ENCODE peak calls at places on chromosomes 4 and X, in ten cellular contexts. R is trophoblast cell, P is neural progenitor cell, B is hepatocyte, X is mesendoderm, U is K562, H is astrocyte, F is fibroblast of lung, T is GM23248, L is HCT116. Y is an unnamed sample. For H3K79me2, the result is how much of the 10 kb centered on the place peaks cover.

GRCh38 chrX:9650091-9650490 is 115.6 kb downstream of the GPR143 start:
- DNase-seq in R (no peak), P (no peak), B (no peak), X (no peak), U (no peak), H (no peak), F (no peak), T (no peak), L (no peak), Y (no peak)

GRCh38 chr4:184362338-184362737 is 112.0 kb downstream of the IRF2 start:
- DNase-seq in R (no peak), P (no peak), B (no peak), X (no peak), U (no peak), H (peak), F (no peak), T (no peak), L (no peak), Y (no peak)

GRCh38 chr4:118994030-118994429 is 105.4 kb downstream of the SYNPO2 start:
- DNase-seq in R (no peak), P (no peak), B (no peak), X (no peak), U (no peak), H (no peak), F (peak), T (no peak), L (no peak), Y (no peak)

GRCh38 chr4:118281611-118282442 is 71.0 kb downstream of the PRSS12 start:
- DNase-seq in R (no peak), P (peak), B (peak), X (peak), U (peak), H (peak), F (peak), T (peak), L (no peak), Y (no peak)

GRCh38 chrX:44012484-44013096 is 39.4 kb upstream of the NDP start:
- DNase-seq in R (peak), P (no peak), B (no peak), X (no peak), U (no peak), H (peak), F (peak), T (peak), L (peak), Y (peak)

GRCh38 chr4:121155893-121156292 is 8.2 kb downstream of the TNIP3 start:
- DNase-seq in R (peak), P (no peak), B (no peak), X (peak), U (peak), H (peak), F (peak), T (peak), L (no peak), Y (peak)

GRCh38 chrX:109327271-109327670 is 154.6 kb downstream of the GUCY2F start:
- DNase-seq in R (no peak), P (no peak), B (no peak), X (no peak), U (no peak), H (peak), F (no peak), T (no peak), L (no peak), Y (no peak)

GRCh38 chrX:7316887-7317286 is 168.9 kb upstream of the PUDP start:
- DNase-seq in R (peak), P (no peak), B (no peak), X (no peak), U (no peak), H (no peak), F (peak), T (peak), L (no peak), Y (no peak)

GRCh38 chrX:627995-628394 is 2.6 kb upstream of the SHOX start:
- DNase-seq in R (no peak), P (no peak), B (no peak), X (no peak), U (no peak), H (no peak), F (no peak), T (no peak), L (no peak), Y (no peak)

GRCh38 chrX:41720125-41720780 is 3.7 kb upstream of the GPR82 start:
- DNase-seq in R (no peak), P (no peak), B (no peak), X (no peak), U (peak), H (peak), F (no peak), T (peak), L (no peak), Y (no peak)

GRCh38 chr4:161792991-161793390 is 370.8 kb downstream of the FSTL5 start:
- DNase-seq in R (no peak), P (no peak), B (no peak), X (no peak), U (no peak), H (no peak), F (no peak), T (no peak), L (no peak), Y (no peak)

GRCh38 chr4:155342142-155342541 is 34.6 kb downstream of the MAP9 start:
- DNase-seq in R (no peak), P (no peak), B (no peak), X (no peak), U (no peak), H (peak), F (peak), T (peak), L (no peak), Y (no peak)

GRCh38 chr4:55636622-55636999 is 513 bp upstream of the NMU start:
- DNase-seq in R (no peak), P (peak), B (no peak), X (peak), U (peak), H (no peak), F (no peak), T (no peak), L (no peak), Y (no peak)
- H3K27ac ChIP-seq in R (no peak), P (no peak), B (no peak), X (no peak), U (peak), H (no peak), F (no peak), T (no peak), L (peak), Y (no peak)

GRCh38 chrX:23465105-23465791 is 130.6 kb downstream of the PTCHD1 start:
- DNase-seq in R (no peak), P (no peak), B (no peak), X (no peak), U (no peak), H (no peak), F (no peak), T (no peak), L (no peak), Y (no peak)

GRCh38 chrX:23465985-23466384 is 131.3 kb downstream of the PTCHD1 start:
- DNase-seq in R (no peak), P (no peak), B (no peak), X (no peak), U (no peak), H (no peak), F (no peak), T (no peak), L (no peak), Y (no peak)
- H3K4me2 ChIP-seq in R (no peak), P (no peak), B (no peak), X (no peak), U (no peak), H (no peak), F (no peak), T (no peak), L (no peak), Y (no peak)

GRCh38 chr4:153519677-153520076 is 53.5 kb downstream of the TMEM131L start:
- DNase-seq in R (no peak), P (no peak), B (no peak), X (no peak), U (no peak), H (no peak), F (no peak), T (no peak), L (no peak), Y (no peak)
- H3K79me2 ChIP-seq in R (under half), P (under half), B (under half), X (under half), U (under half), H (under half), F (under half), T (under half), L (under half), Y (under half)

GRCh38 chr4:75180217-75180616 is 247.3 kb downstream of the PARM1 start:
- DNase-seq in R (no peak), P (no peak), B (no peak), X (no peak), U (no peak), H (no peak), F (no peak), T (no peak), L (no peak), Y (no peak)
- H3K27ac ChIP-seq in R (no peak), P (no peak), B (no peak), X (no peak), U (no peak), H (no peak), F (no peak), T (no peak), L (no peak), Y (no peak)

DNA sequence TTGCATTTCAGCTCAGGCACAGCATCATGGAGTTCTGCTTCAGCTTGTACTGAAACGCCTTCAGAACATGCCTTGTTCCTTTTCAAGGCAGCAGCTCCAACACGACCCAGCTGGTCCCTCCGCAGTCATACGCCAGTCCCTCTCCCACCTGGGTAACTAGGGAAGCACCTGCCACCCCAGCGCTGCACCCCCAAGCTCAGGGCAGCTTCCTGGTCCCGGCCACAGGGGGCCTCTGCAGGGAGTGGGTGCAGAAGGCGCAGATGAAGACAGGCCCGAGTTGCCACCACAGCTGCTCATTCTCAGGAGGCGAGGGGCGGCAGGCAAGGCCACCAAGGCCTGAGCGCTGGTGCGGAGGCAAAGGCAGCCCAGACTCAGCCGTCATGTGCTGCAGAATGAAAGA is 21.8 kb downstream of the WDR1 start:
- DNase-seq in R (no peak), P (no peak), B (no peak), X (no peak), U (no peak), H (no peak), F (no peak), T (no peak), L (no peak), Y (peak)
- H3K4me2 ChIP-seq in R (no peak), P (no peak), B (no peak), X (no peak), U (no peak), H (peak), F (no peak), T (no peak), L (no peak), Y (no peak)